ENCODE peak calls at places on chromosomes 5 and 9, in four cellular contexts. D, G, S and E are unnamed samples.

GRCh38 chr5:139371482-139372435 is 11.3 kb downstream of the SLC23A1 start:
- DNase-seq in D (no peak), S (no peak), G (peak; percentile 56), E (no peak)

GRCh38 chr9:137224850-137225694 is at the start of gene CYSRT1:
- DNase-seq in G (no peak), S (no peak), D (no peak), E (no peak)

GRCh38 chr5:103929310-103930003 is 366.9 kb upstream of the NUDT12 start:
- DNase-seq in G (no peak), D (no peak), S (no peak), E (no peak)

GRCh38 chr5:160619381-160619780 is 197.7 kb downstream of the PTTG1 start:
- DNase-seq in D (no peak), S (no peak), G (no peak), E (no peak)

GRCh38 chr9:87516222-87516930 is 18.7 kb downstream of the DAPK1 start:
- DNase-seq in D (peak; percentile 83), G (peak; percentile 91), S (no peak), E (no peak)

GRCh38 chr9:16721972-16722371 is 148.5 kb downstream of the BNC2 start:
- DNase-seq in G (no peak), D (no peak), S (no peak), E (no peak)

GRCh38 chr9:126294331-126295081 is 32.1 kb upstream of the MVB12B start:
- DNase-seq in S (no peak), G (peak; percentile 76), D (no peak), E (no peak)

GRCh38 chr5:143557061-143557818 is 153.8 kb upstream of the NR3C1 start:
- DNase-seq in D (no peak), S (peak; percentile 63), G (no peak), E (peak; percentile 54)

GRCh38 chr9:38036359-38037084 is 32.5 kb downstream of the SHB start:
- DNase-seq in S (no peak), G (no peak), D (no peak), E (no peak)

GRCh38 chr9:108691614-108692013 is 164.2 kb downstream of the ACTL7B start:
- DNase-seq in D (no peak), G (peak; percentile 81), S (no peak), E (no peak)

GRCh38 chr9:108443278-108443633 is 412.5 kb downstream of the ACTL7B start:
- DNase-seq in D (no peak), S (peak; percentile 20), G (no peak), E (peak; percentile 26)

GRCh38 chr5:164597293-164597900 is 1092.0 kb downstream of the MAT2B start:
- DNase-seq in D (no peak), G (no peak), S (no peak), E (no peak)

GRCh38 chr5:43967165-43967564 is 364.2 kb downstream of the NNT start:
- DNase-seq in G (no peak), S (no peak), D (no peak), E (no peak)

GRCh38 chr5:122846051-122846567 is 696 bp downstream of the SNX24 start:
- DNase-seq in D (no peak), G (no peak), S (peak; percentile 29), E (no peak)

GRCh38 chr9:16505159-16505558 is 365.3 kb downstream of the BNC2 start:
- DNase-seq in D (no peak), G (no peak), S (peak; percentile 54), E (no peak)

GRCh38 chr5:11760940-11761603 is 143.2 kb downstream of the CTNND2 start:
- DNase-seq in D (no peak), G (no peak), S (no peak), E (no peak)

GRCh38 chr9:136095495-136096058 is 488 bp upstream of the NACC2 start:
- DNase-seq in D (peak; percentile 74), S (no peak), G (no peak), E (no peak)

GRCh38 chr9:121884057-121884512 is 209.0 kb downstream of the TTLL11 start:
- DNase-seq in D (no peak), S (no peak), G (peak; percentile 48), E (no peak)

GRCh38 chr5:60023255-60023654 is 129.7 kb upstream of the PDE4D start:
- DNase-seq in S (no peak), D (no peak), G (no peak), E (no peak)

GRCh38 chr9:123544007-123544827 is 188.2 kb downstream of the CRB2 start:
- DNase-seq in S (no peak), D (no peak), G (no peak), E (no peak)

GRCh38 chr9:8235489-8235888 is 435.9 kb upstream of the DMAC1 start:
- DNase-seq in S (no peak), G (no peak), D (no peak), E (no peak)

GRCh38 chr5:115661156-115661555 is 35.3 kb upstream of the TMED7 start:
- DNase-seq in S (no peak), D (no peak), G (no peak), E (no peak)

GRCh38 chr9:113635586-113635985 is 172.1 kb downstream of the RGS3 start:
- DNase-seq in S (no peak), D (no peak), G (no peak), E (no peak)

GRCh38 chr5:141734501-141735231 is 52.6 kb upstream of the ARAP3 start:
- DNase-seq in S (peak; percentile 7), G (no peak), D (no peak), E (no peak)

GRCh38 chr5:131649160-131649559 is 14.1 kb upstream of the RAPGEF6 start:
- DNase-seq in S (no peak), G (no peak), D (no peak), E (no peak)

GRCh38 chr5:66144799-66145390 is 795 bp downstream of the SREK1 start:
- DNase-seq in G (peak; percentile 94), S (peak; percentile 10), D (no peak), E (no peak)

GRCh38 chr5:36158144-36158543 is 6.2 kb downstream of the SKP2 start:
- DNase-seq in D (no peak), G (no peak), S (no peak), E (no peak)

GRCh38 chr5:7392401-7393024 is 3.4 kb upstream of the ADCY2 start:
- DNase-seq in D (no peak), G (peak; percentile 50), S (no peak), E (peak; percentile 3)

GRCh38 chr9:75889577-75889976 is 896 bp upstream of the PCSK5 start:
- DNase-seq in G (no peak), S (no peak), D (no peak), E (no peak)

GRCh38 chr5:132487841-132488555 is 2.6 kb downstream of the IRF1 start:
- DNase-seq in S (no peak), G (peak; percentile 71), D (no peak), E (no peak)

GRCh38 chr9:19994296-19994695 is 205.5 kb upstream of the SLC24A2 start:
- DNase-seq in G (no peak), D (peak; percentile 45), S (no peak), E (no peak)

DNA sequence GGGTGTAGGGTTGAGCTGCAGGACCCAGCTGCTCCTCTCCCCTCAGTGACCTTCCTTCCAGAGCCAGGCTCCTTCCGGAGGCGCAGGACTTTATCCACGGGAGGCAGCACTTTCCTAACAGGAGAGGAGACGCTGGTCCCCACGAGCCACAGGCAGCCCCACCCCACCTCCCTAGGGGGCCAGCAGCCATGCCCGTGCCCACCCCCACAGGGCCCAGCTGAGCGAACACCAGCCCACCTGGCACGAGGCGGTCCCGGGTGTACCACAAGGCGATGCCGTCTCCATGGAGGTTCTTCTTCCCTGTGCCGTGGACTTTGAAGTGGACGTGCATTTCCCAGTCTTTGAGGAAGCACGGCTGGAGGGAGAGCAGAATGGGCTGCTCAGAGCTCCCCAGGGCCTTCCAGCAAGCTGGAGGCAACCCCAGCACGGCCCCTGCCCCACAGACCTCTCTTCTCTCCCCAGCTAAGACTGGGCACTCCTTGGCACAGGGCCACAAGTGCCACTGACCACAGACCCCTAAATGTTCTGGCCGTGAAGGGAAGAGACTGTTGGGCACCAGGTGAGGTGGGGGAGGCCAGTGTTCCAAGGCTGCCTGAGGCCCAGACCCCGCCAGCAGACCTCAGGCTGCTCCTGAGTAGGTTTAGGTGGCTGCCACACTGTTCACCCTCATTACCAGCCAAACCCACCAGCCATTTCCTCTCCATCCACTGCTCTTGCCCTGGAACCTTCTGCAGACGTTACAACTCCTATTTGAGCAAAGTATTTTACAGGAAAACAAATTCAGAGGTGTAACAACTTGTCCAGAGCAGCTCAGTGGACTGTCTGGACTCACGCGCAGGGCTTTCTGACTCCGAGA is 13.0 kb downstream of the LMAN2 start:
- DNase-seq in S (no peak), D (peak; percentile 34), G (no peak), E (no peak)
- H3K4me3 ChIP-seq in S (no peak overlapping the region), D (no peak overlapping the region), G (no peak overlapping the region), E (no peak overlapping the region)

DNA sequence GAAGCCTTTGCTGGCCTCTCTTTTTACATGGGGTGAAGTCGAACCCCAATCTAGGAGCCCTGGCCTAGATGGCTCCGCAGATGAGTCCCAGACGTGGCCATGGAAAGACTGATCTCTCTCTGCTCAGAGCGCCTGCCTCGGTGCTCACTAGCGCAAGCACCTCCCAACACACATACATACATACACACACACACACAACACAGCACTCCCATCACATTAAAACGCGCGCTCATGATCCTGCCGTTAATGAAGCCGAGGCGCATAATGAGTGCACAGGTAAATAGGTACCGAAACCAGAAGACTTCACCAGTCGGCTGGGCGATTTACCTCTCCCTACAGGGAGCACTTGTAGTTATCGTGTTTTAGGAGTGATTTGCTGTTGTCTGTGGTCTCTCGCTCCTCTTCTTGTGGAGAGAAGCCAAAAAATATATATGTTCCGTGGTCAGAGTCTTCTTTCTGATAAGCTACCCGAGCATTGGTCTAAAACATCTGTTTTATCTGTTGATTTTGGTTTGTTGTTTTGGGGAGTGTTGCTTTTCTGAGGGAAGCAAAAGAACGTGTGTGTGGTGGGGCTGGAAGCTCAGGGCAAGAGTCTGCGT is 207.7 kb downstream of the MEF2C start:
- DNase-seq in D (no peak), G (no peak), S (no peak), E (no peak)
- H3K4me3 ChIP-seq in D (peak overlapping the region; percentile 49), G (no peak overlapping the region), S (peak overlapping the region; percentile 35), E (no peak overlapping the region)

GRCh38 chr5:181215997-181216982 is 6.8 kb upstream of the TRIM41 start:
- DNase-seq in G (no peak), S (no peak), D (no peak), E (no peak)

GRCh38 chr5:181217805-181218065 is 5.3 kb upstream of the TRIM41 start:
- DNase-seq in D (no peak), S (no peak), G (peak; percentile 90), E (no peak)

GRCh38 chr5:181218795-181219124 is 4.3 kb upstream of the TRIM41 start:
- DNase-seq in G (no peak), S (no peak), D (no peak), E (no peak)

GRCh38 chr5:181219262-181220177 is 3.6 kb upstream of the TRIM41 start:
- DNase-seq in S (no peak), D (no peak), G (no peak), E (no peak)

GRCh38 chr5:181217111-181217804 is 5.8 kb upstream of the TRIM41 start:
- DNase-seq in S (no peak), D (peak; percentile 61), G (peak; percentile 93), E (no peak)
- H3K4me3 ChIP-seq in S (peak overlapping the region; percentile 56), D (peak overlapping the region; percentile 55), G (peak overlapping the region; percentile 14), E (peak overlapping the region; percentile 33)

DNA sequence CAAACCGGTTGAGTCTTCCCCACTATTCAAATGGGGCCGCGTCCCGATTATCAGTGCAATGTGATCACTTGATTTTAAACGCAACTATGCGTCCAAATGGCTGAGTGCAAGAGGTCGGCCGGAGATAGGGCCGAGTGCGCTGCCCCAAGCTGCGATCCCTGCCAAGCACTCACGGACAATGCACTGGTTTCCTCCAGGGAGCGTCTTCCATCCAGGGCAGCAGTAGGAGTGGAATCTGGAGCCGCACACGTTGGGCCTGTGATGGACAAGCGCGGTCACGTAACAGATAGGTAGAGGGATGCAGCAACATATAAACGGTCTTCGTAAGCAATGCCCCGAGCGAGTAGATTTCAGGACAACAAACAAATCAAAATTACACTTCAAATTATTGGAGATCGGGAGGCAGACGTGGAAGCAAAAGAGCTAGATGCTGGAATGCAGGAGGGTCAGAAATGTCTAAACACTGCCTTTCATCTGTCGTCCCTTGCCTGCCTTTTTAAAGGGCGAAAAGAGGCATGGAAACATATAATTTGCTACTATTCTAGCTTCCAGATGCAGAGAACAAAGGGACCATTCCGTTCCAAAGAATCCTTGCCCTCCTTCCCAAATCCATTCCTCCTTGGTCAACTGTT is 1.7 kb downstream of the FBN2 start:
- DNase-seq in S (no peak), D (no peak), G (no peak), E (no peak)
- H3K4me3 ChIP-seq in S (peak overlapping the region; percentile 70), D (no peak overlapping the region), G (no peak overlapping the region), E (peak overlapping the region; percentile 79)